ENCODE peak calls at places on chromosome 15, in five cellular contexts. One of them, this sample, is unnamed.

GRCh38 chr15:70154440-70155347 is 57.0 kb upstream of the TLE3 start:
- DNase-seq in frontal cortex: no peak
- DNase-seq in RWPE1: no peak
- DNase-seq in T-helper 1 cell: no peak
- DNase-seq in BJ: no peak
- DNase-seq in this sample: no peak

GRCh38 chr15:62241135-62241770 is 76.2 kb upstream of the C2CD4B start:
- DNase-seq in frontal cortex: no peak
- DNase-seq in RWPE1: no peak
- DNase-seq in T-helper 1 cell: no peak
- DNase-seq in BJ: no peak
- DNase-seq in this sample: no peak

GRCh38 chr15:64931381-64931780 is 19.7 kb downstream of the ANKDD1A start:
- DNase-seq in frontal cortex: no peak
- DNase-seq in RWPE1: no peak
- DNase-seq in T-helper 1 cell: no peak
- DNase-seq in BJ: no peak
- DNase-seq in this sample: no peak

GRCh38 chr15:74614744-74615312 is 808 bp upstream of the CLK3 start:
- DNase-seq in frontal cortex: peak
- DNase-seq in RWPE1: no peak
- DNase-seq in T-helper 1 cell: peak
- DNase-seq in BJ: no peak
- DNase-seq in this sample: peak

GRCh38 chr15:88438181-88438580 is 29.0 kb downstream of the MRPL46 start:
- DNase-seq in frontal cortex: no peak
- DNase-seq in RWPE1: no peak
- DNase-seq in T-helper 1 cell: no peak
- DNase-seq in BJ: no peak
- DNase-seq in this sample: no peak

GRCh38 chr15:98649621-98649995 is 1.3 kb downstream of the IGF1R start:
- DNase-seq in frontal cortex: no peak
- DNase-seq in RWPE1: no peak
- DNase-seq in T-helper 1 cell: peak
- DNase-seq in BJ: no peak
- DNase-seq in this sample: no peak

GRCh38 chr15:48710952-48711495 is 65.5 kb upstream of the FBN1 start:
- DNase-seq in frontal cortex: no peak
- DNase-seq in RWPE1: no peak
- DNase-seq in T-helper 1 cell: no peak
- DNase-seq in BJ: no peak
- DNase-seq in this sample: peak

GRCh38 chr15:85854345-85855097 is 59.8 kb upstream of the KLHL25 start:
- DNase-seq in frontal cortex: peak
- DNase-seq in RWPE1: peak
- DNase-seq in T-helper 1 cell: peak
- DNase-seq in BJ: no peak
- DNase-seq in this sample: peak

GRCh38 chr15:85329561-85330421 is 50.6 kb upstream of the AKAP13 start:
- DNase-seq in frontal cortex: no peak
- DNase-seq in RWPE1: no peak
- DNase-seq in T-helper 1 cell: no peak
- DNase-seq in BJ: no peak
- DNase-seq in this sample: no peak

GRCh38 chr15:43346305-43346704 is 15.9 kb upstream of the LCMT2 start:
- DNase-seq in frontal cortex: no peak
- DNase-seq in RWPE1: no peak
- DNase-seq in T-helper 1 cell: no peak
- DNase-seq in BJ: no peak
- DNase-seq in this sample: no peak

GRCh38 chr15:28879551-28879950 is 6.2 kb upstream of the APBA2 start:
- DNase-seq in frontal cortex: no peak
- DNase-seq in RWPE1: no peak
- DNase-seq in T-helper 1 cell: no peak
- DNase-seq in BJ: no peak
- DNase-seq in this sample: no peak

GRCh38 chr15:101535170-101535902 is 45.8 kb upstream of the PCSK6 start:
- DNase-seq in frontal cortex: no peak
- DNase-seq in RWPE1: no peak
- DNase-seq in T-helper 1 cell: no peak
- DNase-seq in BJ: no peak
- DNase-seq in this sample: no peak

GRCh38 chr15:60957111-60957510 is 272.0 kb downstream of the RORA start:
- DNase-seq in frontal cortex: no peak
- DNase-seq in RWPE1: no peak
- DNase-seq in T-helper 1 cell: no peak
- DNase-seq in BJ: no peak
- DNase-seq in this sample: no peak

GRCh38 chr15:48541659-48542334 is 103.7 kb downstream of the FBN1 start:
- DNase-seq in frontal cortex: no peak
- DNase-seq in RWPE1: peak
- DNase-seq in T-helper 1 cell: no peak
- DNase-seq in BJ: peak
- DNase-seq in this sample: peak

GRCh38 chr15:66389098-66389858 is 2.6 kb downstream of the MAP2K1 start:
- DNase-seq in frontal cortex: no peak
- DNase-seq in RWPE1: no peak
- DNase-seq in T-helper 1 cell: no peak
- DNase-seq in BJ: no peak
- DNase-seq in this sample: no peak

GRCh38 chr15:43150171-43150929 is 17.0 kb downstream of the TMEM62 start:
- DNase-seq in frontal cortex: no peak
- DNase-seq in RWPE1: peak
- DNase-seq in T-helper 1 cell: no peak
- DNase-seq in BJ: peak
- DNase-seq in this sample: peak

GRCh38 chr15:41506796-41507341 is 6.8 kb downstream of the LTK start:
- DNase-seq in frontal cortex: no peak
- DNase-seq in RWPE1: no peak
- DNase-seq in T-helper 1 cell: no peak
- DNase-seq in BJ: no peak
- DNase-seq in this sample: no peak

GRCh38 chr15:76905855-76906254 is 715 bp upstream of the SCAPER start:
- DNase-seq in frontal cortex: peak
- DNase-seq in RWPE1: no peak
- DNase-seq in T-helper 1 cell: no peak
- DNase-seq in BJ: no peak
- DNase-seq in this sample: no peak

GRCh38 chr15:60526127-60526616 is 47.2 kb upstream of the ICE2 start:
- DNase-seq in frontal cortex: no peak
- DNase-seq in RWPE1: no peak
- DNase-seq in T-helper 1 cell: no peak
- DNase-seq in BJ: no peak
- DNase-seq in this sample: peak

GRCh38 chr15:95141486-95141885 is 910.1 kb downstream of the MCTP2 start:
- DNase-seq in frontal cortex: no peak
- DNase-seq in RWPE1: peak
- DNase-seq in T-helper 1 cell: no peak
- DNase-seq in BJ: no peak
- DNase-seq in this sample: peak

GRCh38 chr15:92907229-92907628 is 7.1 kb downstream of the CHD2 start:
- DNase-seq in frontal cortex: no peak
- DNase-seq in RWPE1: no peak
- DNase-seq in T-helper 1 cell: no peak
- DNase-seq in BJ: no peak
- DNase-seq in this sample: peak

GRCh38 chr15:85834651-85835050 is 39.9 kb upstream of the KLHL25 start:
- DNase-seq in frontal cortex: no peak
- DNase-seq in RWPE1: no peak
- DNase-seq in T-helper 1 cell: no peak
- DNase-seq in BJ: no peak
- DNase-seq in this sample: no peak

GRCh38 chr15:98169551-98169950 is 209.0 kb downstream of the ARRDC4 start:
- DNase-seq in frontal cortex: no peak
- DNase-seq in RWPE1: no peak
- DNase-seq in T-helper 1 cell: no peak
- DNase-seq in BJ: no peak
- DNase-seq in this sample: no peak

GRCh38 chr15:93049914-93050534 is 39.0 kb downstream of the RGMA start:
- DNase-seq in frontal cortex: no peak
- DNase-seq in RWPE1: no peak
- DNase-seq in T-helper 1 cell: no peak
- DNase-seq in BJ: no peak
- DNase-seq in this sample: no peak

GRCh38 chr15:88664151-88664778 is 25.4 kb downstream of the ISG20 start:
- DNase-seq in frontal cortex: no peak
- DNase-seq in RWPE1: no peak
- DNase-seq in T-helper 1 cell: peak
- DNase-seq in BJ: no peak
- DNase-seq in this sample: no peak

GRCh38 chr15:72271895-72272212 is 500 bp downstream of the PARP6 start:
- DNase-seq in frontal cortex: peak
- DNase-seq in RWPE1: peak
- DNase-seq in T-helper 1 cell: no peak
- DNase-seq in BJ: no peak
- DNase-seq in this sample: peak

GRCh38 chr15:33194237-33194636 is 277 bp downstream of the FMN1 start:
- DNase-seq in frontal cortex: no peak
- DNase-seq in RWPE1: no peak
- DNase-seq in T-helper 1 cell: no peak
- DNase-seq in BJ: no peak
- DNase-seq in this sample: no peak

GRCh38 chr15:100196326-100197058 is 145.3 kb downstream of the ADAMTS17 start:
- DNase-seq in frontal cortex: no peak
- DNase-seq in RWPE1: no peak
- DNase-seq in T-helper 1 cell: no peak
- DNase-seq in BJ: no peak
- DNase-seq in this sample: no peak

GRCh38 chr15:94272251-94272898 is 41.0 kb downstream of the MCTP2 start:
- DNase-seq in frontal cortex: no peak
- DNase-seq in RWPE1: no peak
- DNase-seq in T-helper 1 cell: no peak
- DNase-seq in BJ: no peak
- DNase-seq in this sample: no peak

GRCh38 chr15:71056111-71056510 is 59.2 kb upstream of the THSD4 start:
- DNase-seq in frontal cortex: no peak
- DNase-seq in RWPE1: no peak
- DNase-seq in T-helper 1 cell: no peak
- DNase-seq in BJ: no peak
- DNase-seq in this sample: no peak

GRCh38 chr15:30649952-30650929 is 24.3 kb downstream of the ARHGAP11B start:
- DNase-seq in frontal cortex: no peak
- DNase-seq in RWPE1: no peak
- DNase-seq in T-helper 1 cell: no peak
- DNase-seq in BJ: no peak
- DNase-seq in this sample: no peak

GRCh38 chr15:78396976-78397375 is 41.0 kb upstream of the IREB2 start:
- DNase-seq in frontal cortex: peak
- DNase-seq in RWPE1: no peak
- DNase-seq in T-helper 1 cell: no peak
- DNase-seq in BJ: no peak
- DNase-seq in this sample: no peak

This sample was measured in foreskin keratinocyte.